ENCODE peak calls at places on chromosomes 11 and 22, in nine cellular contexts. T, E, V, G, K, W, U, F and N are unnamed samples.

GRCh38 chr11:72637926-72638325 is 36.3 kb downstream of the PDE2A start:
- DNase-seq in T (no peak), E (no peak), V (no peak), G (no peak), K (no peak), W (no peak), U (no peak), F (no peak), N (no peak)

GRCh38 chr11:7672960-7673723 is at the start of gene CYB5R2:
- DNase-seq in T (peak), E (no peak), V (no peak), G (no peak), K (no peak), W (no peak), U (peak), F (no peak), N (peak)

GRCh38 chr22:43151251-43152000 is at the start of gene TSPO:
- DNase-seq in T (peak), E (peak), V (peak), G (no peak), K (peak), W (no peak), U (peak), F (no peak), N (peak)

GRCh38 chr11:120566176-120566575 is 54.6 kb downstream of the GRIK4 start:
- DNase-seq in T (no peak), E (no peak), V (no peak), G (no peak), K (no peak), W (peak), U (peak), F (no peak), N (no peak)

GRCh38 chr11:122784325-122785155 is 53.8 kb upstream of the CRTAM start:
- DNase-seq in T (no peak), E (no peak), V (peak), G (no peak), K (no peak), W (no peak), U (no peak), F (no peak), N (no peak)

GRCh38 chr11:77038029-77038824 is 4.0 kb downstream of the B3GNT6 start:
- DNase-seq in T (no peak), E (no peak), V (no peak), G (no peak), K (no peak), W (no peak), U (no peak), F (no peak), N (no peak)

GRCh38 chr22:19701420-19702145 is 12.7 kb upstream of the SEPTIN5 start:
- DNase-seq in T (no peak), E (no peak), V (no peak), G (no peak), K (no peak), W (no peak), U (no peak), F (no peak), N (no peak)

GRCh38 chr11:70555092-70555491 is 156.8 kb downstream of the CTTN start:
- DNase-seq in T (no peak), E (no peak), V (no peak), G (no peak), K (no peak), W (no peak), U (peak), F (no peak), N (no peak)

GRCh38 chr11:61890536-61891330 is 612 bp downstream of the FADS3 start:
- DNase-seq in T (peak), E (no peak), V (peak), G (peak), K (peak), W (peak), U (peak), F (no peak), N (peak)